ENCODE peak calls at places on chromosomes 4 and X, in four cellular contexts. B is IMR-90, P is H9, F is H1. J is an unnamed sample.

GRCh38 chr4:6692806-6693205 is 872 bp upstream of the S100P start:
- DNase-seq in B (peak; percentile 42), F (no peak), P (no peak), J (no peak)

GRCh38 chrX:16552546-16552945 is 97.4 kb upstream of the S100G start:
- DNase-seq in P (no peak), B (peak; percentile 56), F (no peak), J (no peak)

GRCh38 chr4:108544504-108544903 is 75.9 kb upstream of the RPL34 start:
- DNase-seq in P (no peak), B (peak; percentile 43), F (no peak), J (no peak)

GRCh38 chr4:26576171-26576829 is 7.6 kb upstream of the TBC1D19 start:
- DNase-seq in B (peak; percentile 62), P (no peak), F (no peak), J (peak; percentile 21)

GRCh38 chrX:115357316-115357715 is 67.8 kb downstream of the LUZP4 start:
- DNase-seq in B (peak; percentile 19), F (no peak), P (no peak), J (no peak)

GRCh38 chr4:184826315-184827266 is 823 bp upstream of the ACSL1 start:
- DNase-seq in P (no peak), B (peak; percentile 16), F (no peak), J (no peak)

GRCh38 chr4:116478343-116478742 is 607.0 kb downstream of the TRAM1L1 start:
- DNase-seq in P (no peak), B (no peak), F (no peak), J (no peak)

GRCh38 chr4:163558539-163559044 is 64.1 kb downstream of the TMA16 start:
- DNase-seq in B (no peak), F (no peak), P (no peak), J (no peak)

GRCh38 chr4:159446266-159446976 is 343.5 kb downstream of the RAPGEF2 start:
- DNase-seq in P (peak; percentile 50), B (peak; percentile 84), F (peak; percentile 23), J (peak; percentile 73)

GRCh38 chr4:153393397-153393796 is 48.9 kb downstream of the MND1 start:
- DNase-seq in P (no peak), F (no peak), B (peak; percentile 85), J (peak; percentile 59)

GRCh38 chr4:14743601-14744000 is 258.7 kb upstream of the CPEB2 start:
- DNase-seq in P (no peak), B (no peak), F (no peak), J (no peak)

GRCh38 chr4:38857354-38858096 is 908 bp upstream of the TLR6 start:
- DNase-seq in P (no peak), B (peak; percentile 94), F (no peak), J (peak; percentile 66)

GRCh38 chrX:130826249-130826648 is 76.8 kb downstream of the ENOX2 start:
- DNase-seq in P (no peak), F (no peak), B (no peak), J (no peak)

GRCh38 chr4:86506591-86506990 is 87.5 kb upstream of the PTPN13 start:
- DNase-seq in F (no peak), P (no peak), B (no peak), J (peak; percentile 38)

GRCh38 chr4:9904976-9905587 is 116.2 kb downstream of the SLC2A9 start:
- DNase-seq in B (peak; percentile 1), F (no peak), P (no peak), J (no peak)

GRCh38 chrX:133005038-133005437 is 46.6 kb upstream of the HS6ST2 start:
- DNase-seq in B (peak; percentile 1), F (no peak), P (no peak), J (peak; percentile 4)

GRCh38 chr4:142940614-142941013 is 94.5 kb upstream of the INPP4B start:
- DNase-seq in P (no peak), F (no peak), B (no peak), J (no peak)

GRCh38 chr4:107708225-107708624 is 11.8 kb downstream of the PAPSS1 start:
- DNase-seq in F (no peak), P (no peak), B (no peak), J (no peak)

GRCh38 chr4:139918591-139918990 is 235.4 kb downstream of the MAML3 start:
- DNase-seq in F (no peak), P (no peak), B (peak; percentile 63), J (no peak)

GRCh38 chr4:3516836-3517730 is 15.1 kb downstream of the LRPAP1 start:
- DNase-seq in P (no peak), F (no peak), B (no peak), J (no peak)

GRCh38 chrX:101230636-101231035 is 11.1 kb downstream of the DRP2 start:
- DNase-seq in B (peak; percentile 51), F (no peak), P (no peak), J (no peak)

GRCh38 chr4:152166567-152166966 is 369.3 kb downstream of the FBXW7 start:
- DNase-seq in P (no peak), B (no peak), F (no peak), J (peak; percentile 69)

GRCh38 chr4:19971829-19972228 is 279.9 kb upstream of the SLIT2 start:
- DNase-seq in P (no peak), F (no peak), B (peak; percentile 45), J (peak; percentile 71)

GRCh38 chr4:141375855-141376254 is 155.2 kb downstream of the ZNF330 start:
- DNase-seq in B (peak; percentile 93), F (peak; percentile 21), P (peak; percentile 44), J (peak; percentile 85)

GRCh38 chrX:63917296-63917695 is 132.3 kb upstream of the ARHGEF9 start:
- DNase-seq in F (no peak), P (no peak), B (no peak), J (no peak)

GRCh38 chr4:106421441-106422296 is 53.1 kb upstream of the GIMD1 start:
- DNase-seq in B (peak; percentile 12), P (no peak), F (no peak), J (peak; percentile 62)

GRCh38 chr4:5524451-5524850 is 183.9 kb downstream of the EVC2 start:
- DNase-seq in F (no peak), P (no peak), B (no peak), J (no peak)

GRCh38 chr4:6200922-6201362 is 593 bp upstream of the JAKMIP1 start:
- DNase-seq in P (no peak), B (no peak), F (no peak), J (peak; percentile 53)

GRCh38 chrX:1433646-1434357 is 18.9 kb downstream of the ASMTL start:
- DNase-seq in B (no peak), F (no peak), P (no peak), J (no peak)

GRCh38 chr4:151808120-151808529 is 47.3 kb upstream of the GATB start:
- DNase-seq in F (no peak), B (peak; percentile 31), P (no peak), J (no peak)

GRCh38 chr4:3851881-3852280 is 85.7 kb downstream of the ADRA2C start:
- DNase-seq in P (no peak), B (no peak), F (no peak), J (no peak)

GRCh38 chr4:126137782-126138170 is 823.0 kb downstream of the FAT4 start:
- DNase-seq in P (no peak), F (no peak), B (no peak), J (no peak)

GRCh38 chrX:10507876-10508275 is 112.5 kb downstream of the MID1 start:
- DNase-seq in P (no peak), B (peak; percentile 31), F (no peak), J (no peak)

GRCh38 chr4:161273607-161274006 is 890.2 kb downstream of the FSTL5 start:
- DNase-seq in F (no peak), P (no peak), B (no peak), J (no peak)

GRCh38 chr4:161280929-161281328 is 882.9 kb downstream of the FSTL5 start:
- DNase-seq in F (no peak), B (no peak), P (no peak), J (no peak)

DNA sequence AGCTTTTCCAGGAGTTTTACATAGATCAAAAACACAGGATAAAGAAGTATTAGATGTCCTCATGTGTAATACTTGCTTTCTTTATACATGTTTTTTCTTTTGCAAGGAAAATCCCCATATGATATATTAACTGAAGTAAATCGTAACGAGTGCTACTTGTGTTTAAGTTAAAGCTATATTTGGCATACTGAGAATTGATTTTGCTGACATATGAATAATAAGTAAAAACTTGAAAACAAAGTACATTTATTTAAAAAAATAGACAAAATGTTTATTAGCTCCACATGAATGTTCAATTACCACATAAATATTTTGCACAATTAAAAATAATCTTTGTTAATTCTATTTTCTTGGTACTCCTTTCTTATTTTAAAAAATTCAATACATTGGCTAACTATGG is 884.7 kb downstream of the FSTL5 start:
- DNase-seq in B (no peak), F (no peak), P (no peak), J (no peak)
- H4K5ac ChIP-seq in B (no peak overlapping the region), F (no peak overlapping the region), P (no peak overlapping the region), J (no peak overlapping the region)

GRCh38 chr4:95603393-95603792 is 54.6 kb upstream of the UNC5C start:
- DNase-seq in B (no peak), F (no peak), P (no peak), J (no peak)
- H3K4me1 ChIP-seq in B (no peaks in the 10 kb centered on the region), F (no peaks in the 10 kb centered on the region), P (no peaks in the 10 kb centered on the region), J (no peaks in the 10 kb centered on the region)

GRCh38 chr4:182808673-182809416 is 108.3 kb downstream of the DCTD start:
- DNase-seq in P (no peak), B (peak; percentile 24), F (no peak), J (no peak)

GRCh38 chr4:182807841-182808548 is 109.2 kb downstream of the DCTD start:
- DNase-seq in B (no peak), P (peak; percentile 70), F (no peak), J (peak; percentile 33)

GRCh38 chr4:182807346-182807745 is 109.8 kb downstream of the DCTD start:
- DNase-seq in P (no peak), B (no peak), F (no peak), J (no peak)

GRCh38 chr4:182805606-182806149 is 111.5 kb downstream of the DCTD start:
- DNase-seq in B (no peak), P (no peak), F (no peak), J (no peak)

GRCh38 chr4:182806259-182807252 is 110.6 kb downstream of the DCTD start:
- DNase-seq in B (peak; percentile 59), P (peak; percentile 85), F (peak; percentile 43), J (peak; percentile 87)
- H2BK120ac ChIP-seq in B (peak overlapping the region; percentile 87), P (no peak overlapping the region), F (no peak overlapping the region), J (no peak overlapping the region)

GRCh38 chr4:85368240-85368639 is 106.7 kb upstream of the ARHGAP24 start:
- DNase-seq in P (no peak), B (no peak), F (no peak), J (peak; percentile 17)
- H4K5ac ChIP-seq in P (no peak overlapping the region), B (no peak overlapping the region), F (no peak overlapping the region), J (no peak overlapping the region)

DNA sequence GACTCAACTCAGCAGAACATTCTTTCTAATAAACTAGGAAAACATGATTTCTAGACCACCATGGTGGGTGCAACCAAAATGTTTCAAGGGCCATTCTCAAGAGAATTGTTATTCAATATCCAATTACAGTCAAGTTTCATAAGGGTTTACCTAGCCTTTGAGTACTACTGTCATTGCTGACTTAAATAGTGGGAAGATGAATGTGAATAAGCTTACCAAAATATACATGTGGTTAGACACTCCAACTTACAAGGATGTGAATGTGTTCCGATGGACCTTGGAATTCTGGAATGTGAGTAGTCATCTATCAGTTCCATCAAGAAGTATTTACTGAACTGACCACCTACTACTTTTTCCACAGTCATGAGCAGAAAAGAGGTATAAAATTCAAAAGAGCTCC is 16.9 kb downstream of the SH3RF1 start:
- DNase-seq in F (no peak), P (no peak), B (peak; percentile 94), J (no peak)
- H3K4me1 ChIP-seq in F (peaks cover 17% of the 10 kb centered on the region), P (peaks cover 17% of the 10 kb centered on the region), B (peaks cover 29% of the 10 kb centered on the region), J (peaks cover 27% of the 10 kb centered on the region)